ENCODE peak calls at places on chromosomes 13 and 19, in nine cellular contexts. G is body of pancreas, J is thoracic aorta, U is colonic mucosa, I is IMR-90, B is fibroblast of lung, R is PC-3, O is A673, V is astrocyte. N is an unnamed sample.
A peak's percentile ranks its signal among the peaks of the same experiment; 100 is the strongest.

GRCh38 chr19:53878786-53879144 is 3.2 kb upstream of the PRKCG start:
- DNase-seq in G (no peak), J (no peak), U (no peak), I (no peak), B (no peak), R (no peak), O (no peak), V (no peak), N (no peak)

GRCh38 chr19:48390188-48391099 is 907 bp downstream of the KDELR1 start:
- DNase-seq in G (peak; percentile 68), J (no peak), U (peak; percentile 67), I (peak; percentile 49), B (peak; percentile 61), R (no peak), O (peak; percentile 74), V (peak; percentile 47), N (peak; percentile 81)

GRCh38 chr19:50329146-50329925 is at the start of gene KCNC3:
- DNase-seq in G (peak; percentile 100), J (peak; percentile 99), U (peak; percentile 99), I (peak; percentile 83), B (peak; percentile 83), R (peak; percentile 99), O (peak; percentile 99), V (peak; percentile 72), N (peak; percentile 100)

GRCh38 chr19:6709549-6709948 is 10.9 kb downstream of the C3 start:
- DNase-seq in G (no peak), J (no peak), U (no peak), I (no peak), B (no peak), R (no peak), O (no peak), V (no peak), N (no peak)

GRCh38 chr19:54431255-54431838 is 16.1 kb downstream of the TTYH1 start:
- DNase-seq in G (peak; percentile 91), J (no peak), U (no peak), I (peak; percentile 28), B (no peak), R (peak; percentile 96), O (no peak), V (peak; percentile 31), N (no peak)

GRCh38 chr13:32695602-32696250 is 109.5 kb downstream of the PDS5B start:
- DNase-seq in G (no peak), J (no peak), U (no peak), I (peak; percentile 2), B (peak; percentile 4), R (no peak), O (peak; percentile 2), V (peak; percentile 3), N (no peak)

GRCh38 chr19:10419646-10420443 is 493 bp upstream of the PDE4A start:
- DNase-seq in G (no peak), J (no peak), U (no peak), I (peak; percentile 61), B (peak; percentile 50), R (peak; percentile 42), O (peak; percentile 99), V (peak; percentile 68), N (peak; percentile 36)

GRCh38 chr19:33705860-33706259 is 84.1 kb downstream of the CHST8 start:
- DNase-seq in G (no peak), J (no peak), U (no peak), I (no peak), B (no peak), R (no peak), O (no peak), V (no peak), N (no peak)

GRCh38 chr13:44384778-44385177 is 11.2 kb downstream of the SERP2 start:
- DNase-seq in G (no peak), J (no peak), U (no peak), I (no peak), B (no peak), R (no peak), O (no peak), V (no peak), N (no peak)

GRCh38 chr19:17473041-17473440 is 2.7 kb downstream of the SLC27A1 start:
- DNase-seq in G (no peak), J (no peak), U (no peak), I (peak; percentile 90), B (peak; percentile 77), R (peak; percentile 58), O (no peak), V (peak; percentile 83), N (no peak)

GRCh38 chr13:99977912-99978780 is 3.4 kb upstream of the ZIC2 start:
- DNase-seq in G (no peak), J (no peak), U (peak; percentile 17), I (no peak), B (no peak), R (no peak), O (no peak), V (no peak), N (no peak)
- H3K4me1 ChIP-seq in G (peaks cover 28% of the 10 kb centered on the region), J (peaks cover 33% of the 10 kb centered on the region), U (peaks cover 6% of the 10 kb centered on the region), I (no peaks in the 10 kb centered on the region), B (no peaks in the 10 kb centered on the region), R (peaks cover 8% of the 10 kb centered on the region), O (peaks cover 5% of the 10 kb centered on the region), V (peaks cover 3% of the 10 kb centered on the region), N (peaks cover 10% of the 10 kb centered on the region)

GRCh38 chr13:20870829-20871228 is 31.7 kb downstream of the XPO4 start:
- DNase-seq in G (no peak), J (no peak), U (no peak), I (no peak), B (no peak), R (no peak), O (no peak), V (no peak), N (no peak)

GRCh38 chr13:20869540-20869939 is 33.0 kb downstream of the XPO4 start:
- DNase-seq in G (no peak), J (no peak), U (no peak), I (peak; percentile 11), B (peak; percentile 54), R (peak; percentile 16), O (peak; percentile 31), V (no peak), N (no peak)

GRCh38 chr13:20867408-20867807 is 35.1 kb downstream of the XPO4 start:
- DNase-seq in G (no peak), J (no peak), U (no peak), I (no peak), B (no peak), R (no peak), O (no peak), V (no peak), N (no peak)

GRCh38 chr13:20877902-20878301 is 24.6 kb downstream of the XPO4 start:
- DNase-seq in G (no peak), J (no peak), U (no peak), I (no peak), B (no peak), R (no peak), O (no peak), V (no peak), N (no peak)

DNA sequence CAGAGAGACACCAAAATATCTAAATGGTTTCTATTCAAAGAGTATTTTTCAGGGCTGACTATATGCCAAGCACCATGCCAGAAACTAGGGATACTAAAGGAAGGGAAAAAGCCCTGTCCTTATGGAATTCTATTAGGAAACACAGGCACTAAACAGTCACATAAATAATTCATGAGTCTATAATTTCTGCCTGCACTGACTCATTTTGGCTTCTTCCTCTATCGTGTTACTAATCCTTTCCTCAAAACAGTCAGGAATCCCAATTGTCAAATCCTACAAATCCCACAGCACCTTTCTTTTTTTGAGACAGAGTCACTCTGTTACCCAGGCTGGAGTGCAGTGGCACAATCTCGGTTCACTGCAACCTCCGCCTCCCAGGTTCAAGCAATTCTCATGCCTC is 29.2 kb downstream of the XPO4 start:
- DNase-seq in G (no peak), J (no peak), U (no peak), I (peak; percentile 61), B (peak; percentile 50), R (peak; percentile 59), O (peak; percentile 77), V (peak; percentile 60), N (no peak)
- TF ChIP-seq CTCF in G (no peak), J (no peak), U (no peak), I (no peak), B (no peak), R (no peak), O (no peak), V (no peak), N (no peak)

DNA sequence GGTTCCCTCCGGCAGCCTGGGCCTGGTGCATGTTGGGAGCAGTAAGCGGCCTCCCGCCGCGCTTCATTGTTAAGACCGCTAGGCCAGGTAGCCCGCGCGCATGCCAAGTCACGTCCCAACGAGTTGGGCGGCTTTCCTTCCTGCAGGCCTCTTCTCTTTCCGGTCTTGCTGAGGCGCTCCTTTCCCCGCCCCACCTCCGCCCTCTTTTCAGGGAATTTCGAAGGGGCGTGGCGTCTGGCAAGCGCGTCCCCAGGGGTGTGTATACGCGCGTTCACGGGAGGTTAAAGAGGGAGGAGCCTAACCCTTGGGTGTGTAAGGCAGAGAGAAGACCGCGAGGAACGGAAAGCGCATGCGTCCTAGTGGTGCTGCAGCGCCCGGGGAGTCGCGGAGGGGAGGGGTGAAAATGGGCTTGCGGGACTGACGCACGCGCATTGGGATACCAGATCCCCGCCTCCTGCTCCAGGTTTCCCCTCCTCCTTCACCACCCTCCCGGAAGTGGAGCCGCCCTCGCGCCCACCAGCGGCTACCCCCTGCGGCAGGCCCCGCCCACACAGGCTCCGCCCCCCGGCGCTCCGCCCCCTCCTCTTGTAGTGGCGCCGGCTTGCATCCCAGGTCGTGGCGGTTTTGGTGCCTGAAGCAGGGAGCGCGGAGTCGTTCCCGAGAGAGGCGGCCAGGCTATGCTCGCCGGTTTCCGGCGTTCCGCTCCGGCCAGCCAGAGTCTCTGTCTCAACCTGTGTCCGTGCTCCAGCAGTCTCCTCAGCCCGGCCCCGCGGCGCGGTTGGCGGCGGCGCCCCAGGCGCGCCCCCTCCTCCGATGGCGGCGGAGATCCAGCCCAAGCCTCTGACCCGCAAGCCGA is at the start of gene WDFY2:
- DNase-seq in G (peak; percentile 100), J (peak; percentile 99), U (peak; percentile 100), I (peak; percentile 100), B (peak; percentile 100), R (peak; percentile 98), O (peak; percentile 100), V (peak; percentile 99), N (peak; percentile 100)
- H3K4me1 ChIP-seq in G (peaks cover 37% of the 10 kb centered on the region), J (peaks cover 31% of the 10 kb centered on the region), U (no peaks in the 10 kb centered on the region), I (peaks cover 5% of the 10 kb centered on the region), B (peaks cover 4% of the 10 kb centered on the region), R (peaks cover 17% of the 10 kb centered on the region), O (peaks cover 20% of the 10 kb centered on the region), V (peaks cover 10% of the 10 kb centered on the region), N (peaks cover 21% of the 10 kb centered on the region)

GRCh38 chr13:37427843-37428494 is 170.6 kb downstream of the POSTN start:
- DNase-seq in G (no peak), J (no peak), U (no peak), I (no peak), B (no peak), R (no peak), O (no peak), V (no peak), N (no peak)
- TF ChIP-seq CTCF in G (no peak), J (no peak), U (no peak), I (no peak), B (no peak), R (peak; percentile 20), O (peak; percentile 37), V (no peak), N (peak; percentile 28)

GRCh38 chr13:31322025-31322424 is 122.2 kb downstream of the B3GLCT start:
- DNase-seq in G (no peak), J (no peak), U (no peak), I (peak; percentile 7), B (peak; percentile 65), R (no peak), O (no peak), V (no peak), N (no peak)
- H3K4me1 ChIP-seq in G (no peaks in the 10 kb centered on the region), J (no peaks in the 10 kb centered on the region), U (no peaks in the 10 kb centered on the region), I (no peaks in the 10 kb centered on the region), B (no peaks in the 10 kb centered on the region), R (no peaks in the 10 kb centered on the region), O (no peaks in the 10 kb centered on the region), V (no peaks in the 10 kb centered on the region), N (no peaks in the 10 kb centered on the region)

GRCh38 chr19:37779139-37780035 is at the start of gene ZNF573:
- DNase-seq in G (peak; percentile 83), J (peak; percentile 42), U (peak; percentile 93), I (peak; percentile 87), B (peak; percentile 91), R (peak; percentile 71), O (peak; percentile 90), V (peak; percentile 87), N (peak; percentile 86)
- TF ChIP-seq CTCF in G (peak; percentile 36), J (no peak), U (no peak), I (peak; percentile 9), B (peak; percentile 6), R (no peak), O (peak; percentile 21), V (peak; percentile 9), N (no peak)

N was measured in Caco-2.